ENCODE peak calls at places on chromosomes 2 and 18, in ten cellular contexts. Z is GM23248, J is HCT116, R is Karpas-422, L is PC-9, P is SK-N-SH, C is GM23338, E is hepatocyte, W is PC-3, Q is OCI-LY7. B is an unnamed sample.
A peak's percentile ranks its signal among the peaks of the same experiment; 100 is the strongest.

GRCh38 chr18:33821503-33821902 is 243.5 kb downstream of the ASXL3 start:
- DNase-seq in Z (peak; percentile 28), J (no peak), R (no peak), L (no peak), P (no peak), C (no peak), E (peak; percentile 18), W (peak; percentile 39), Q (no peak), B (no peak)

GRCh38 chr2:175153-175786 is 88.6 kb downstream of the SH3YL1 start:
- DNase-seq in Z (no peak), J (no peak), R (no peak), L (no peak), P (no peak), C (no peak), E (no peak), W (no peak), Q (no peak), B (no peak)

GRCh38 chr2:213253162-213253561 is 31.1 kb upstream of the SPAG16 start:
- DNase-seq in Z (no peak), J (no peak), R (no peak), L (no peak), P (no peak), C (no peak), E (no peak), W (no peak), Q (no peak), B (no peak)

GRCh38 chr2:111678651-111679050 is 205.3 kb downstream of the ANAPC1 start:
- DNase-seq in Z (peak; percentile 64), J (no peak), R (no peak), L (no peak), P (no peak), C (no peak), E (no peak), W (peak; percentile 20), Q (no peak), B (no peak)

GRCh38 chr2:86298411-86299390 is 38.7 kb downstream of the REEP1 start:
- DNase-seq in Z (peak; percentile 40), J (no peak), R (no peak), L (peak; percentile 38), P (peak; percentile 30), C (peak; percentile 56), E (peak; percentile 50), W (peak; percentile 16), Q (no peak), B (no peak)

GRCh38 chr2:96762529-96763253 is 2.0 kb downstream of the CNNM4 start:
- DNase-seq in Z (peak; percentile 22), J (no peak), R (peak; percentile 74), L (peak; percentile 69), P (no peak), C (peak; percentile 79), E (no peak), W (peak; percentile 26), Q (peak; percentile 50), B (peak; percentile 57)

GRCh38 chr2:186480991-186481390 is 5.1 kb upstream of the ZC3H15 start:
- DNase-seq in Z (no peak), J (no peak), R (no peak), L (no peak), P (no peak), C (no peak), E (no peak), W (no peak), Q (no peak), B (no peak)

GRCh38 chr18:39845086-39845485 is 2109.9 kb upstream of the PIK3C3 start:
- DNase-seq in Z (no peak), J (no peak), R (no peak), L (no peak), P (no peak), C (no peak), E (no peak), W (no peak), Q (no peak), B (no peak)

GRCh38 chr2:242022550-242023290 is 153.2 kb downstream of the RTP5 start:
- DNase-seq in Z (no peak), J (no peak), R (no peak), L (no peak), P (no peak), C (no peak), E (no peak), W (no peak), Q (peak; percentile 11), B (no peak)

GRCh38 chr2:242020196-242021004 is 150.9 kb downstream of the RTP5 start:
- DNase-seq in Z (peak; percentile 52), J (no peak), R (peak; percentile 60), L (no peak), P (no peak), C (no peak), E (peak; percentile 28), W (no peak), Q (peak; percentile 29), B (no peak)

GRCh38 chr2:242017086-242017485 is 147.6 kb downstream of the RTP5 start:
- DNase-seq in Z (no peak), J (no peak), R (no peak), L (no peak), P (no peak), C (no peak), E (no peak), W (no peak), Q (no peak), B (no peak)

GRCh38 chr2:242015366-242016065 is 146.0 kb downstream of the RTP5 start:
- DNase-seq in Z (no peak), J (no peak), R (no peak), L (no peak), P (no peak), C (no peak), E (no peak), W (no peak), Q (no peak), B (peak; percentile 71)

GRCh38 chr2:242019344-242019743 is 149.8 kb downstream of the RTP5 start:
- DNase-seq in Z (no peak), J (no peak), R (no peak), L (no peak), P (no peak), C (no peak), E (no peak), W (no peak), Q (no peak), B (no peak)
- H3K9me2 ChIP-seq in Z (no peaks in the 10 kb centered on the region), J (no peaks in the 10 kb centered on the region), R (no peaks in the 10 kb centered on the region), L (no peaks in the 10 kb centered on the region), P (no peaks in the 10 kb centered on the region), C (no peaks in the 10 kb centered on the region), E (no peaks in the 10 kb centered on the region), W (no peaks in the 10 kb centered on the region), Q (no peaks in the 10 kb centered on the region), B (no peaks in the 10 kb centered on the region)

DNA sequence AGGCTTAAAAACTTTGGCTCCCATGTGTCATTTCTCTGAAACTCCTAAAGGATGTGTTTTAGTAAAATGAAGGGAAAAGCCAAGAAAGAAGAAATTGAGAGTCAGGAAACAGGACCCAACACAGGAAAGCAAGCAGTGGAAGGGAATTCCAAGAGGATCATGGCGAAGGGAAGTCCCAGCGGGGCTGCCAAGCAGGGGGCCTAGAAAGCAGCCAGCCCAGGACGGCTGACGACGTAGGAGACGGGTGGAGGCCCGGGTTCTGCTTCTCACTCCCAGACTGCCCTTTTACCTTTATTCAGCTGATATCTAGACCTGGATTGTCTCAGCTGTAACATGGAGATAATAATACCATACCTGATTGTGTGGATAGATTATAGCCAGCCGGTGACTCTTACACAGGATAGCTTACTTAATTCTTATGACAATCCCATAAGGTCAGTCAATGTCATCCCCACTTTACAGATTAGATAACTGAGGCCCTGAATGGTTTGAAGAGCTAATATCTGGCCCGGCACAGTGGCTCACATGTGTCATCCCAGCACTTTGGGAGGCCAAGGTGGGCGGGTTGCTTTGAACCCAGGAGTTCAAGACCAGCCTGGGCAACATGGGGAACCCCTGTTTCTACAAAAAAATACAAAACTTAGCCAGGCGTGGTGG is 93.0 kb downstream of the ASAP2 start:
- DNase-seq in Z (no peak), J (no peak), R (no peak), L (no peak), P (no peak), C (no peak), E (no peak), W (no peak), Q (no peak), B (no peak)
- H3K27ac ChIP-seq in Z (no peak overlapping the region), J (no peak overlapping the region), R (no peak overlapping the region), L (no peak overlapping the region), P (peak overlapping the region; percentile 29), C (no peak overlapping the region), E (no peak overlapping the region), W (no peak overlapping the region), Q (no peak overlapping the region), B (no peak overlapping the region)

GRCh38 chr2:16036951-16037350 is 96.6 kb downstream of the MYCN start:
- DNase-seq in Z (no peak), J (no peak), R (no peak), L (no peak), P (no peak), C (no peak), E (no peak), W (no peak), Q (no peak), B (no peak)

GRCh38 chr2:16035747-16036745 is 95.7 kb downstream of the MYCN start:
- DNase-seq in Z (no peak), J (no peak), R (no peak), L (no peak), P (no peak), C (no peak), E (no peak), W (no peak), Q (no peak), B (no peak)

GRCh38 chr2:16039055-16039454 is 98.7 kb downstream of the MYCN start:
- DNase-seq in Z (no peak), J (no peak), R (no peak), L (no peak), P (no peak), C (no peak), E (no peak), W (no peak), Q (no peak), B (no peak)

GRCh38 chr2:16038586-16038985 is 98.2 kb downstream of the MYCN start:
- DNase-seq in Z (no peak), J (no peak), R (no peak), L (no peak), P (no peak), C (no peak), E (no peak), W (no peak), Q (no peak), B (no peak)

DNA sequence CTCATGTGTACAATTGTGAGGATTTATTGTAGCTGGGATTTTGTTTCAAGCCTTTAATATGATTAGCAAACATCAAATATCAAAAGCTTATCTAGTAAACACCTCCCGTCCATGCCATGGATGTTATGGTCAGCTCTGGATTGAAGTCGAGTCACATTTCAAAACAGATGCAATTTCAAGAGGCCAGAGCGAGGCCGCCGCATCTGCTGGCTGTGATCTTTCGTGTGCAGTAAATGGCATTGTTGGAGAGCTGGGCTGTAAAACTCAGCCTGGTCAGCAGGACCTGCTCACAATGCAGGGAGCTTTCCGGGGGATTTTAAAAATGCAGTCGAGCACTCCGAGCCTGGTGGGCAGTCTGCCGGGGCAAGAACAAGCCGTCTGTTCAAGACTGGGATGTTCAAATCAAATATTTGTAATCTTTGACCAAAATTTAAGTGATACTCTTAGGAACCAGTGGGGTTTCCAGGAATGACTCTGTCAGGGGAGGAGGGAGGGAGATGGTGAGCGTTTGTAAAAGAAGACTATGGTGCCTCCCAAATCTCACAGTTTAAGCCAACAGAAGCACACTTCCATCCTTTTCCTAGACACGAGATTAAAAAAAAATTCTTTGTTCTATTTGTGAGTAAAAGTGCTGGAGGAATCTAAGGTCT is 97.6 kb downstream of the MYCN start:
- DNase-seq in Z (no peak), J (no peak), R (no peak), L (no peak), P (no peak), C (no peak), E (no peak), W (no peak), Q (no peak), B (no peak)
- H2AFZ ChIP-seq in Z (no peak overlapping the region), J (no peak overlapping the region), R (no peak overlapping the region), L (no peak overlapping the region), P (no peak overlapping the region), C (no peak overlapping the region), E (no peak overlapping the region), W (no peak overlapping the region), Q (no peak overlapping the region), B (no peak overlapping the region)

GRCh38 chr18:543447-543846 is 36.7 kb upstream of the CETN1 start:
- DNase-seq in Z (no peak), J (no peak), R (no peak), L (no peak), P (no peak), C (no peak), E (no peak), W (no peak), Q (no peak), B (no peak)
- H3K9me2 ChIP-seq in Z (no peaks in the 10 kb centered on the region), J (no peaks in the 10 kb centered on the region), R (no peaks in the 10 kb centered on the region), L (no peaks in the 10 kb centered on the region), P (no peaks in the 10 kb centered on the region), C (peaks cover 9% of the 10 kb centered on the region), E (no peaks in the 10 kb centered on the region), W (no peaks in the 10 kb centered on the region), Q (no peaks in the 10 kb centered on the region), B (no peaks in the 10 kb centered on the region)